ENCODE peak calls at places on chromosomes 6 and 20, in nine cellular contexts. P is breast epithelium, J is ovary, Y is upper lobe of left lung, F is tibial nerve, G is transverse colon, W is suprapubic skin, C is HCT116, B is body of pancreas. O is an unnamed sample.

GRCh38 chr6:38155576-38156204 is 336.2 kb downstream of the ZFAND3 start:
- DNase-seq in P (no peak), J (no peak), Y (no peak), F (no peak), G (no peak), W (no peak), C (no peak), B (no peak), O (no peak)

GRCh38 chr20:64005394-64005793 is 24.5 kb downstream of the PRPF6 start:
- DNase-seq in P (no peak), J (no peak), Y (no peak), F (no peak), G (no peak), W (no peak), C (no peak), B (no peak), O (no peak)

GRCh38 chr20:19539191-19539590 is 218.9 kb upstream of the RIN2 start:
- DNase-seq in P (no peak), J (no peak), Y (no peak), F (no peak), G (no peak), W (no peak), C (no peak), B (no peak), O (no peak)

GRCh38 chr20:24960861-24961260 is 11.8 kb downstream of the CST7 start:
- DNase-seq in P (no peak), J (no peak), Y (no peak), F (no peak), G (no peak), W (no peak), C (no peak), B (no peak), O (no peak)

GRCh38 chr6:43770417-43771209 is 602 bp downstream of the VEGFA start:
- DNase-seq in P (peak; percentile 64), J (peak; percentile 69), Y (peak; percentile 85), F (no peak), G (peak; percentile 66), W (no peak), C (no peak), B (peak; percentile 68), O (peak; percentile 74)

GRCh38 chr6:165117121-165117520 is 192.3 kb downstream of the C6orf118 start:
- DNase-seq in P (no peak), J (no peak), Y (no peak), F (no peak), G (no peak), W (no peak), C (no peak), B (no peak), O (no peak)

GRCh38 chr6:36139991-36140710 is 9.8 kb downstream of the MAPK13 start:
- DNase-seq in P (no peak), J (no peak), Y (no peak), F (no peak), G (no peak), W (no peak), C (no peak), B (no peak), O (no peak)

GRCh38 chr6:7165736-7166296 is 58.1 kb downstream of the RREB1 start:
- DNase-seq in P (no peak), J (no peak), Y (no peak), F (no peak), G (no peak), W (no peak), C (no peak), B (no peak), O (no peak)

GRCh38 chr6:14475306-14475705 is 357.7 kb downstream of the CD83 start:
- DNase-seq in P (no peak), J (no peak), Y (no peak), F (no peak), G (no peak), W (no peak), C (no peak), B (no peak), O (no peak)

GRCh38 chr6:14477559-14477958 is 360.0 kb downstream of the CD83 start:
- DNase-seq in P (no peak), J (no peak), Y (no peak), F (no peak), G (no peak), W (no peak), C (no peak), B (no peak), O (no peak)

GRCh38 chr6:14478396-14479225 is 361.0 kb downstream of the CD83 start:
- DNase-seq in P (no peak), J (no peak), Y (no peak), F (peak; percentile 47), G (no peak), W (no peak), C (no peak), B (no peak), O (no peak)

GRCh38 chr6:14474816-14475215 is 357.2 kb downstream of the CD83 start:
- DNase-seq in P (no peak), J (no peak), Y (no peak), F (no peak), G (no peak), W (no peak), C (no peak), B (no peak), O (no peak)

DNA sequence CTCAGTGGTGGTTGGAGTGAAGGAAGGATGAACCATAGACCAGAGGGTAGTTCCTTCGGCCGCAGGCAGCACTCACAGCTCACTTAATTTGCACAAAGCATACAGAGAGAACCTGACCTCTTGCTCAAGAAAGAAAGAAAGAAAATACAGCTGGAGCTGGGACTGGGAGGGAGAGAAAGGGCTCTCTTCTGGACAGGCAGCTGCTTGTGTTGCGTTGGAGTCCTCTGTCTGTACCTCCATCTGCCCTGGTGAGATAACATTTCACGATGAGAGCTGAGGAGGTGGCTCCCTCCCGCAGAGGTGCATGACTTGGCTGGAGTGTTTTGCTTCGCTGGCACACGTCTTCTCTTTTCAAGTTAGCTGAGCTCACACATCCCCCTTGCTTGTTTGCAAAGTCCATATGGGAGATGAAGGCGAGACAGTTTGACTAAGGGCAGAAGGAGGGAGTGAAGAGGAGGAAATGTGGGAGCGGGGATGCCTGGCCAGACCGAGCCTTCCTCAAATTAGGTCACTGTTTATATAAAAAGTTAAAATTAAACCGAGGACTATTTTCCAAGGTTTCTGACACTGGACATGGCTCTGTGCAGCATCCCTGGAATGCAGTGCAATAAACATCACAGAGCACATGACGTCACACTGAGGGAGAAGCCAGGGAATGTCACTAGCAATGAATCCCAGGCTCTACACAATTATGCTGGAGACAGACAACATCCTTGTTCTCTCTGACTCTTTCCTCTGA is 359.4 kb downstream of the CD83 start:
- DNase-seq in P (no peak), J (peak; percentile 65), Y (no peak), F (peak; percentile 80), G (peak; percentile 74), W (no peak), C (no peak), B (peak; percentile 71), O (peak; percentile 79)
- H3K4me3 ChIP-seq in P (peak overlapping the region; percentile 3), J (no peak overlapping the region), Y (no peak overlapping the region), F (no peak overlapping the region), G (no peak overlapping the region), W (no peak overlapping the region), C (no peak overlapping the region), B (no peak overlapping the region), O (no peak overlapping the region)

DNA sequence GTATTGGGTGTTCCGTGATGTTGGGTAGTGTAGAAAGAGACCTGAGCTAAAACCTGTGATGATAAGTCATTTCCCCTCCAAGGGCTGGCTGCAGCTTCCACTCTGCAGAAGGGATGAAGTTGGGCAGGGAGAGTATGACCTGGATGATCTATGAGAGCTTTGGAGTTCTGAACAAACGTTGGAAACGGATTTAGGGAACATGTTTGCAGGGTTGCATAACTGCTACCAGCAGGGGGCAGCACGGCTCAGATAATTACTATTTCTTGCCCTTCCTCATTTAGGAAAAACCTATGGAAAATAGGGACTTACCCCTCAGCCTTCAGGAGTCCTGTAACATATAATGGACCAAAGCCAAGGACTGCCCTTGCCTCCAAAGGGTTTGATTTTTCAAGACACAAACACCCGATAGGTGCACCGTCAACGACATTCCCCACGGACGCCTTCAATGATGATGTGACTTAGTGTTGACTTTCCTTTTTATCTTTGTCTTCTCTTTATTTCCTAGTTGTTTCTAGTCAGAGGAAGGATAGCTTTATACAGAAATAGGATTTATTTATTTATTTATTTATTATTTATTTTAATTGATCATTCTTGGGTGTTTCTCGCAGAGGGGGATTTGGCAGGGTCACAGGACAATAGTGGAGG is 164.9 kb upstream of the SASH1 start:
- DNase-seq in P (peak; percentile 63), J (peak; percentile 69), Y (peak; percentile 59), F (peak; percentile 87), G (peak; percentile 70), W (peak; percentile 74), C (peak; percentile 31), B (peak; percentile 70), O (peak; percentile 20)
- TF ChIP-seq CTCF in P (peak; percentile 87), J (peak; percentile 17), Y (peak; percentile 84), F (peak; percentile 87), G (peak; percentile 78), W (peak; percentile 57), C (peak; percentile 76), B (peak; percentile 76), O (peak; percentile 76)

DNA sequence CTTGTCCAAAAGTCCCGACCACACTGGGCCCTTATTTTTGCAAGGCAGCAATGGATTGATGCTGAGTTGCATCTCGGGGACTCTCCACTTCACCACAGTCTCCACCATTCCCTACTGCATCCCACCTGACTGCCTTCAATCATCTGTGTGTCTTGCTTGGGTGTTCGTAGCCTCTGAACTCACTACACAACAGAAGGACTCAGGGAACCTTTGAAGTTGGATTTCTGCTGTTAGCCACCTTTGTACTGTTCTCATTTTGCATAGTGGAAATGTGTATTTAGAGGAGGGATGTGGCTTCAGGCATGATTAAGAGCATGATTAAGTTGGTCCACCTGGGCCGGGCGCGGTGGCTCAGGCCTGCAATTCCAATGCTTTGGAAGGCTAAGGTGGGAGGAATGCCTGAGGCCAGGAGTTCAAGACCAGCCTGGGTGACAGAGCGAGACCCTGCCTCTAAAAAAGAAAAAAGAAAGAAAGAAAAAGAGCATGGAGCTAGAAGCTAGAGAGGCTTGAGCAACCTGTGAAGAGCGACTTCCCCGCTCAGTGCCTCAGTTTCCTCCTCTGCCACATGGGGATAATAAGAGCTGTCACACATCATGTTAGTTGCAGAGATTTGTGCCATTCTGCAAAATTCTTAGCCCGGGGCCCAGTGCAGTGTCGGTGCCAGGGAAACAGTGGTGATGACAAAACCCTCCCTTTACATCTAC is 121.3 kb upstream of the PTPN1 start:
- DNase-seq in P (no peak), J (no peak), Y (no peak), F (no peak), G (no peak), W (no peak), C (no peak), B (no peak), O (no peak)
- TF ChIP-seq POLR2A in P (no peak), J (no peak), Y (no peak), F (no peak), G (no peak), W (no peak), C (no peak), B (no peak), O (no peak)

DNA sequence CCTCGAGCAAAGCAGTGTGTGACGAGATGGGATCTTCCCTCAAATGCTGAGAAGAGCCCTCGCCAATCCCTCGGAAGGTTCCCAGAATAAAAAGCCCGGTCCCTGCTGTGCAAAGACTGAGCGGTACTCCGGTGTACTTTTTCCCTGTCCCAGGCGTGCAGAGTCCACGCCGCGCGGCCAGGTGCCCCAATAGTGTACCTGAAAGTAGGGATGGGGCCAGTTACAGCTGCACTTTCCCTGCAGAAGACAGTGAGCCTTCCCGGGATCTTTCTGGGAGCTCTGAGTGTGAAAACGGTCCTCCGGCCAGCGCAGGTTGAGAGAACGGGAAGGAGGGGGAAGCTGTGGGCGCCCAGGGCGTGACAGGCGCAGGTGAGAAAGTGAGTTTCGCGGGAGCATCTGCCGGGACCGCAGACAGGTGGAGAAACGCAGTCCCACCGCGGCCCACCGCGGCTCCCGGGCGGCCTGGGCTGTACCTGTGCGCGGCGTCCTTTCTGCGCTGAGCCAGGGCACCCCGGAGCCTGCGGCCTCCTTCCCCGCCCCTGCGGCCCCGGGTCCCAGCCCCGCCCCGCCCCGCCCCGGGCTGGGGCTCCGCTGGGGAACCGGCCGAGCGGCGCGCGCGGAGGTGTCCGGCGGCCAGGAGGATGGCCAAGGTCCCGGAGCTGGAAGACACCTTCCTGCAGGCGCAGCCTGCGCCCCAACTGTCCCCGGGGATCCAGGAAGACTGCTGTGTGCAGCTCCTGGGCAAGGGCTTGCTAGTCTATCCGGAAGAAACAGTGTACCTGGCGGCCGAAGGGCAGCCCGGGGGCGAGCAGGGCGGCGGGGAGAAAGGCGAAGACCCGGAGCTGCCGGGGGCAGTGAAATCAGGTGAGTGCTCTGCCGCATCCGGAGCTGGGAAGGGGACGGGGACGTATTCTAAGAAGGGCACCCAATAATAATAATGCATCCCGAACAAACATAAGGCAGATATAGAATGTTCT is at the start of gene RFX6:
- DNase-seq in P (no peak), J (no peak), Y (no peak), F (no peak), G (peak; percentile 9), W (no peak), C (no peak), B (peak; percentile 25), O (no peak)
- H3K4me3 ChIP-seq in P (peak within 1 kb of the TSS; percentile 46), J (peak within 1 kb of the TSS; percentile 17), Y (peak within 1 kb of the TSS; percentile 44), F (no peak within 1 kb of the TSS), G (no peak within 1 kb of the TSS), W (peak within 1 kb of the TSS; percentile 43), C (no peak within 1 kb of the TSS), B (peak within 1 kb of the TSS; percentile 35), O (peak within 1 kb of the TSS; percentile 2)

O was measured in Peyer's patch.